ENCODE peak calls at places on chromosome 13, in seven cellular contexts. One of them, this sample, is unnamed.

GRCh38 chr13:49638416-49639072 is 10.2 kb downstream of the ARL11 start:
- DNase-seq in adrenal gland: no peak
- DNase-seq in heart left ventricle: no peak
- DNase-seq in breast epithelium: no peak
- DNase-seq in lower leg skin: no peak
- DNase-seq in body of pancreas: no peak
- DNase-seq in uterus: no peak
- DNase-seq in this sample: no peak

GRCh38 chr13:42991892-42992584 is at the start of gene EPSTI1:
- DNase-seq in adrenal gland: peak
- DNase-seq in heart left ventricle: peak
- DNase-seq in breast epithelium: peak
- DNase-seq in lower leg skin: peak
- DNase-seq in body of pancreas: peak
- DNase-seq in uterus: peak
- DNase-seq in this sample: peak

GRCh38 chr13:100765021-100765420 is 90.4 kb upstream of the TMTC4 start:
- DNase-seq in adrenal gland: no peak
- DNase-seq in heart left ventricle: no peak
- DNase-seq in breast epithelium: no peak
- DNase-seq in lower leg skin: no peak
- DNase-seq in body of pancreas: no peak
- DNase-seq in uterus: no peak
- DNase-seq in this sample: no peak

GRCh38 chr13:99694251-99694650 is 193.0 kb downstream of the TM9SF2 start:
- DNase-seq in adrenal gland: no peak
- DNase-seq in heart left ventricle: no peak
- DNase-seq in breast epithelium: no peak
- DNase-seq in lower leg skin: no peak
- DNase-seq in body of pancreas: no peak
- DNase-seq in uterus: no peak
- DNase-seq in this sample: no peak

GRCh38 chr13:79403113-79403512 is 2.9 kb downstream of the RBM26 start:
- DNase-seq in adrenal gland: no peak
- DNase-seq in heart left ventricle: no peak
- DNase-seq in breast epithelium: no peak
- DNase-seq in lower leg skin: no peak
- DNase-seq in body of pancreas: no peak
- DNase-seq in uterus: no peak
- DNase-seq in this sample: no peak

GRCh38 chr13:101755228-101755887 is 302.9 kb downstream of the ITGBL1 start:
- DNase-seq in adrenal gland: no peak
- DNase-seq in heart left ventricle: no peak
- DNase-seq in breast epithelium: no peak
- DNase-seq in lower leg skin: no peak
- DNase-seq in body of pancreas: no peak
- DNase-seq in uterus: no peak
- DNase-seq in this sample: no peak

GRCh38 chr13:49560270-49561063 is 24.9 kb downstream of the RCBTB1 start:
- DNase-seq in adrenal gland: peak
- DNase-seq in heart left ventricle: no peak
- DNase-seq in breast epithelium: no peak
- DNase-seq in lower leg skin: no peak
- DNase-seq in body of pancreas: peak
- DNase-seq in uterus: no peak
- DNase-seq in this sample: no peak

GRCh38 chr13:104011505-104012270 is 945.5 kb upstream of the SLC10A2 start:
- DNase-seq in adrenal gland: no peak
- DNase-seq in heart left ventricle: no peak
- DNase-seq in breast epithelium: no peak
- DNase-seq in lower leg skin: no peak
- DNase-seq in body of pancreas: peak
- DNase-seq in uterus: no peak
- DNase-seq in this sample: no peak

GRCh38 chr13:85974604-85975366 is 175.6 kb upstream of the SLITRK6 start:
- DNase-seq in adrenal gland: no peak
- DNase-seq in heart left ventricle: no peak
- DNase-seq in breast epithelium: no peak
- DNase-seq in lower leg skin: no peak
- DNase-seq in body of pancreas: no peak
- DNase-seq in uterus: no peak
- DNase-seq in this sample: no peak

GRCh38 chr13:109166807-109167206 is 537.4 kb downstream of the MYO16 start:
- DNase-seq in adrenal gland: no peak
- DNase-seq in heart left ventricle: no peak
- DNase-seq in breast epithelium: no peak
- DNase-seq in lower leg skin: peak
- DNase-seq in body of pancreas: no peak
- DNase-seq in uterus: no peak
- DNase-seq in this sample: no peak

GRCh38 chr13:95300625-95301134 is 571 bp downstream of the ABCC4 start:
- DNase-seq in adrenal gland: no peak
- DNase-seq in heart left ventricle: peak
- DNase-seq in breast epithelium: no peak
- DNase-seq in lower leg skin: peak
- DNase-seq in body of pancreas: peak
- DNase-seq in uterus: peak
- DNase-seq in this sample: peak

GRCh38 chr13:104015646-104016396 is 949.6 kb upstream of the SLC10A2 start:
- DNase-seq in adrenal gland: no peak
- DNase-seq in heart left ventricle: no peak
- DNase-seq in breast epithelium: no peak
- DNase-seq in lower leg skin: no peak
- DNase-seq in body of pancreas: no peak
- DNase-seq in uterus: no peak
- DNase-seq in this sample: no peak

GRCh38 chr13:79749985-79750551 is 269.1 kb downstream of the NDFIP2 start:
- DNase-seq in adrenal gland: peak
- DNase-seq in heart left ventricle: peak
- DNase-seq in breast epithelium: no peak
- DNase-seq in lower leg skin: peak
- DNase-seq in body of pancreas: peak
- DNase-seq in uterus: peak
- DNase-seq in this sample: peak

GRCh38 chr13:98189841-98190505 is 12.9 kb upstream of the RNF113B start:
- DNase-seq in adrenal gland: no peak
- DNase-seq in heart left ventricle: peak
- DNase-seq in breast epithelium: no peak
- DNase-seq in lower leg skin: no peak
- DNase-seq in body of pancreas: no peak
- DNase-seq in uterus: no peak
- DNase-seq in this sample: no peak

GRCh38 chr13:101529419-101529818 is 76.9 kb downstream of the ITGBL1 start:
- DNase-seq in adrenal gland: no peak
- DNase-seq in heart left ventricle: no peak
- DNase-seq in breast epithelium: no peak
- DNase-seq in lower leg skin: no peak
- DNase-seq in body of pancreas: no peak
- DNase-seq in uterus: no peak
- DNase-seq in this sample: no peak

DNA sequence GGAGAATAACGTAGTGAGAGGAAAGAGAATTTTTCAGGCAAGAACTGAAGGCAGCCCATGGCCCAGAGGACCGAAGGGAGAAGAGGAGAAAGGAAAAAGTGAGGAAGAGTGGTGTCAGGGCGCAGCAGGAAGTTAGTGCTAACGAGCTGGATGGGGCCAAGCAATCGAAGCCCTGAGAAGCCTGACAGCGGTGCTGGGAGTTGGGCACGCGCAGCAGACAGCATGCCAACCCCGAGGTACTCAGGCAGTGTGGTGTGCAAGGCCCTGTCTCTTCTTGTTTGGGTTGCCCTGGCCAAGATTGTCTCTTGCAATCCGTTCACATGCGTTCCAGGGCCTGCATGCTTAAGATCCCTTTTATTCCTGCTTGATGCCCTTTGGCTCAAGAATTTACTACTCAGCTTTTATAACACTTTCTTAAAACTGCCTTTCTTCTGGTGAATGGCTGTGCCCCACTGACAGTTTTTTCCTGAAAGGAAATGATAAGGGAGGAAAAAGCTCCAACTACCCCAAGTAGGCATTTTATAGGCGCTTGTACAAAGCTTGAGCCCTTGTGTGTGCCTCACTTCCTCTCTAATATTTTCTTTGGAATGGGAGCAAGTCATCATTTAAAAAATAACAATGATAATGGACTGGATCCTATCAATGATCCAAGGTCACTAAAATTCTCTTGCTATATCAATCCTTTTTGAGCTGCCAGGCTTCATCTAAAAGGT is 115.4 kb downstream of the FLT1 start:
- DNase-seq in adrenal gland: no peak
- DNase-seq in heart left ventricle: no peak
- DNase-seq in breast epithelium: no peak
- DNase-seq in lower leg skin: no peak
- DNase-seq in body of pancreas: no peak
- DNase-seq in uterus: no peak
- DNase-seq in this sample: no peak
- TF ChIP-seq POLR2A in adrenal gland: no peak
- TF ChIP-seq POLR2A in heart left ventricle: no peak
- TF ChIP-seq POLR2A in breast epithelium: no peak
- TF ChIP-seq POLR2A in lower leg skin: no peak
- TF ChIP-seq POLR2A in body of pancreas: no peak
- TF ChIP-seq POLR2A in uterus: no peak
- TF ChIP-seq POLR2A in this sample: no peak

DNA sequence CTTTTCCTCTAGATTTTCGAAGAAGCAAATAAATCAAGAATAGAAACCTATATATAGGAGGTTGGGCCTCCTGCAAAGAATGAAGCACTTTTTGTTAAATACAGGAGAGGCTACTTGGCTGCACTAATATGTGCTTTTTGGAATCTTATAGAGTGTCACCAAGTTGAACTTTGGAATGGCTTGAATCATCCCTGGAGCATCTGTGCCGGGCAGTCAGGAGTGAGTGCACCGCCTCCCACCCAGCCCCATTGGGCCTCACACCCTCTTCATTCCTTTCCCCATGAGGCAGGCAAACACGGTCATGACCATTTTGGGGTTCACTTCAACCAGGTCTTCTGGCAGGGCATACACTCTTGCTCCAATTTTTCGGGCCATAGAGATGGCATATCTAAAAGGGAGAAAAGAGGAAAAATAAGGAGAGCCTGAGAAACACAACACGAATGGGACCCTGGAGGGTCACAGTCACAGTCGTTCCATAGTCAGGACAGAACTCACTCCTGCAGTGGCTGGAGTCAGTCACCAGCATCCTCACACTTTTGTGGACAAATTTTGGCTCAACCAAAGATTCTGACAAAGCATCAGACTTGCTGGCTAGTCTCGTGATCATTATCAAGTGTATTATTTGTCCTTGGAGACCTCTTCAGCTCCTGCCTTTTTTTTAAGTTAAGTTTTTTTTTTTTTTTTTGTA is 22.6 kb upstream of the CPB2 start:
- DNase-seq in adrenal gland: no peak
- DNase-seq in heart left ventricle: no peak
- DNase-seq in breast epithelium: no peak
- DNase-seq in lower leg skin: no peak
- DNase-seq in body of pancreas: no peak
- DNase-seq in uterus: no peak
- DNase-seq in this sample: no peak
- TF ChIP-seq POLR2A in adrenal gland: no peak
- TF ChIP-seq POLR2A in heart left ventricle: no peak
- TF ChIP-seq POLR2A in breast epithelium: no peak
- TF ChIP-seq POLR2A in lower leg skin: no peak
- TF ChIP-seq POLR2A in body of pancreas: no peak
- TF ChIP-seq POLR2A in uterus: no peak
- TF ChIP-seq POLR2A in this sample: no peak

DNA sequence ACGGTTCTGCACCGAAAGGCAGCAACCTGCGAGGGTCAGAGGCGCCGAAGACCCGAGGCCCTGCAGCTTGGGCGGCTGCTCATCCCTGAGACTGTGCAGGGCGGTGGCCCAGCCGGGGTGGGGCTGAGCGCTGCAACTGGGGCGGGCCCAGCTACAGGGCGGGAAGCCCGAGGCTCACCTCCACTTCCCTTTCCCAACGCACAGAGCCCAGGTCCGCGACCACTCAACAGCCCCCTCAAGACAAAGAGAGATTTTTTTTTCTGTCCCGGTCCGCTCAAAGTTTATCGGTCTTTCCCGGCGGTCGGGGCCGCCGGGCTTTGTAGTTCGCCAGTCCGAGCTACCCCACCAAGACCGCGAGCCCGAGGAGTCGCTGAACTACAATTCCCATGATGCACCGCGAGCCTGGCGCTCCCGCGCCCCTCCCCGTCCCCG is 573 bp downstream of the KATNAL1 start:
- DNase-seq in adrenal gland: peak
- DNase-seq in heart left ventricle: peak
- DNase-seq in breast epithelium: peak
- DNase-seq in lower leg skin: peak
- DNase-seq in body of pancreas: peak
- DNase-seq in uterus: peak
- DNase-seq in this sample: peak
- TF ChIP-seq POLR2A in adrenal gland: no peak
- TF ChIP-seq POLR2A in heart left ventricle: no peak
- TF ChIP-seq POLR2A in breast epithelium: no peak
- TF ChIP-seq POLR2A in lower leg skin: no peak
- TF ChIP-seq POLR2A in body of pancreas: no peak
- TF ChIP-seq POLR2A in uterus: no peak
- TF ChIP-seq POLR2A in this sample: peak

GRCh38 chr13:110964229-110965037 is 49.6 kb upstream of the ANKRD10 start:
- DNase-seq in adrenal gland: no peak
- DNase-seq in heart left ventricle: no peak
- DNase-seq in breast epithelium: no peak
- DNase-seq in lower leg skin: no peak
- DNase-seq in body of pancreas: no peak
- DNase-seq in uterus: no peak
- DNase-seq in this sample: no peak
- TF ChIP-seq POLR2A in adrenal gland: no peak
- TF ChIP-seq POLR2A in heart left ventricle: no peak
- TF ChIP-seq POLR2A in breast epithelium: no peak
- TF ChIP-seq POLR2A in lower leg skin: no peak
- TF ChIP-seq POLR2A in body of pancreas: no peak
- TF ChIP-seq POLR2A in uterus: no peak
- TF ChIP-seq POLR2A in this sample: no peak

This sample was measured in H54.